ENCODE peak calls at places on chromosome 12, in four cellular contexts. Q is WTC11, U is K562, R is H1. X is an unnamed sample.

GRCh38 chr12:32264995-32265394 is 134.4 kb upstream of the FGD4 start:
- DNase-seq in Q (no peak), U (no peak), R (no peak), X (no peak)

GRCh38 chr12:119704065-119704747 is 36.3 kb downstream of the PRKAB1 start:
- DNase-seq in U (no peak), R (no peak), Q (no peak), X (no peak)

GRCh38 chr12:20097561-20097960 is 270.8 kb upstream of the PDE3A start:
- DNase-seq in R (no peak), U (no peak), Q (no peak), X (no peak)

GRCh38 chr12:91058821-91059220 is 997 bp upstream of the KERA start:
- DNase-seq in R (no peak), U (no peak), Q (no peak), X (no peak)

GRCh38 chr12:118103231-118103600 is 595 bp downstream of the VSIG10 start:
- DNase-seq in U (no peak), R (no peak), Q (no peak), X (no peak)

GRCh38 chr12:1466481-1467260 is 127.7 kb downstream of the FBXL14 start:
- DNase-seq in U (no peak), R (no peak), Q (no peak), X (no peak)

GRCh38 chr12:6310771-6311610 is 509 bp downstream of the PLEKHG6 start:
- DNase-seq in U (peak), Q (peak), R (no peak), X (no peak)

GRCh38 chr12:99772274-99772673 is 124.7 kb downstream of the GARIN6 start:
- DNase-seq in Q (no peak), U (no peak), R (no peak), X (no peak)

GRCh38 chr12:42468853-42469252 is 120.7 kb downstream of the PRICKLE1 start:
- DNase-seq in Q (no peak), U (no peak), R (no peak), X (no peak)

GRCh38 chr12:111182391-111182790 is 186.5 kb downstream of the PHETA1 start:
- DNase-seq in Q (no peak), R (no peak), U (no peak), X (no peak)

GRCh38 chr12:119153477-119154434 is 25.0 kb upstream of the HSPB8 start:
- DNase-seq in Q (peak), U (peak), R (peak), X (no peak)

DNA sequence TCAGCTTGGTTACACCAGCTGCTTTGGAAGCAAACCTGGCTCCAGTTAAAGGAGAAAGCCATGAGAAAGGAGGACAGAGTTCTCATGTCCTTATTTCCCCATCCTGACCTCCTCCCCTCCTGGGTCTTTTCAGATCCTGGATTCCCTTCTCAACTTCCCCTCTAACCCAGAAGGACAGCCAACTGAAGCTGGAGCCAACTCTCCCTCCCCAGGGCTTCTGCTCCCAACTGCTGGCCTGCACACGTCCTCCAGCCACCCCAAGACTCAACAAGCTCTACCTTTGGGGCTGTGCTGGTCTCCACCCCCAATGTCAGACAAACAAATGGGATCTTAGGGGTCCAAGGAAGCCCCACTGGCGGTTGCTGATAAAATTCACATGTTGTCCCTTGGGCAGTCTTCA is 651.1 kb upstream of the TBX3 start:
- DNase-seq in Q (no peak), U (no peak), R (no peak), X (no peak)
- TF ChIP-seq TEAD4 in Q (no peak), U (no peak), R (no peak), X (no peak)

GRCh38 chr12:64696065-64696741 is 63.0 kb downstream of the GNS start:
- DNase-seq in Q (no peak), R (no peak), U (no peak), X (peak)
- TF ChIP-seq TEAD4 in Q (no peak), R (no peak), U (no peak), X (no peak)

GRCh38 chr12:28998662-28999120 is 150.4 kb upstream of the FAR2 start:
- DNase-seq in U (no peak), R (no peak), Q (no peak), X (peak)
- TF ChIP-seq TEAD4 in U (no peak), R (no peak), Q (no peak), X (no peak)

DNA sequence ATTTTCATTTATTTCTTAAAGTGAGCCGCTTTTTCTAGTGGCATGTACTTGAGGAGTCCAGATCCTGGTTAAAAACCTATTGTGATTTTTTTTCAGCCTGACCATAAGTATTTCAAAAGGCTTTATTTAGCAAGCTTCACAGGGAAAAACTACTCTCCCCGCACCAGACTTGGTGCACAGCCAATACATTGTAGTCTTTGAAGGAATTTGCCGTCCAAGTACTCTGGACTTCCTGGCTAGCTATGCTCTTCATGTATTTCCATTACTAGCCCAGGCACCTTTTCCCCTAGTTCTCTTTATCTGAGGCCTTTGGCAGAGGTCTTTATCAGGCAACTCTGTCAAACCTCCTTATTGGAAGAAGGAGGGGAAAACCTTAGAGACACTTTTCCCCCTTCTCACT is 234.7 kb downstream of the CCDC91 start:
- DNase-seq in R (no peak), U (no peak), Q (no peak), X (no peak)
- TF ChIP-seq TEAD4 in R (no peak), U (no peak), Q (no peak), X (no peak)

DNA sequence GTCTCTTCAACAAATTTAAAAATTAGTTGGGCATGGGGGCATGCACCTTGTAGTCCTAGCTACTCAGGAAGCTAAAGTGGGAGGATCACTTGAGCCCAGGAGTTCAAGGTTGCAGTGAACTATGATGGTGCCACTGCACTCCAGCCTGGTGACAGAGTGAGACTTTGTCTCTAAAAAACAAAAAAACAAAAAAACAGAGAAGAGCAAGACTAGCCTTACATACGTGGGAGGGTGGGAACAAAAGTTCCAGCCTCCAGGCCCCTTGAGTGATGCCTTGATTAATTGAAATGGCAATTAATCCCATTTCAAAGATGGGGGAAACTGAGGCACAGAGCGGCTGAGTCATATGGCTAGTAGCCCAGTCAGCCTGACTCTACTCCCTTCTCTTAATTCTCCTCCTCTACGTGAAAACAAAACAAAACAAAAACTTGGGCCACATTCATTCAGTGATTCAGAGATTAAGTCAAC is 3.3 kb upstream of the FAM222A start:
- DNase-seq in R (no peak), Q (no peak), U (no peak), X (no peak)
- TF ChIP-seq TEAD4 in R (no peak), Q (no peak), U (no peak), X (no peak)

DNA sequence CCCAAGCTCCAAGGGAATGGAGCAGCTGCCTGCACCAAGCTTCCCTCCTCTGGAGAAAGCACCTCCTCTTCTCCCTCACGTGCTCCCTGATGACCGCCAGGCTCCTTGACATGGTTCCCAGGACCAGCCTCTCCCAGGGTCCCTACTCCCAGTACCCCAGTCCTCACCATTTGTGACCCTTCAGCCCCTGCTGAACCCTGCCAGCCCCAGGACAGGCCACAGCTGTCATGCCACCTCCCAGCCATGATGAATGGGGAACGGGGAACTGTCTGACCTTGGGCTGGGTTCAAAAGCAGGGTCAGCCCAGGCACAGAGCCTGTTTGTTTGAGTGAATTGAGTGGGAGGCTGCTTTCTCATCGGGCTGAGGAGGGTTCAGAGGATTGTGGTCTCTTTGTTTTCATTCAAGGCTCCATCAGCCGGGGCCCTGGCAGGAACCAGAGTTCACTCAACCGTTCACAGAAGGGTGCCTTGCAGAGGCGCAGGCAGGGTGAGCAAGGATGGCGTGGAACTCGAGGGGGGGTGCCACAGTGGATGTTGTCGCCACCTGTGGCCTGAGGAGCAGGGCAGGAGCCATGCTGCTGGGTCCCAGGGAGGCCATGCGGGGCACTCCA is 344.5 kb upstream of the SFSWAP start:
- DNase-seq in U (no peak), Q (no peak), R (no peak), X (no peak)
- TF ChIP-seq TEAD4 in U (no peak), Q (no peak), R (no peak), X (no peak)

DNA sequence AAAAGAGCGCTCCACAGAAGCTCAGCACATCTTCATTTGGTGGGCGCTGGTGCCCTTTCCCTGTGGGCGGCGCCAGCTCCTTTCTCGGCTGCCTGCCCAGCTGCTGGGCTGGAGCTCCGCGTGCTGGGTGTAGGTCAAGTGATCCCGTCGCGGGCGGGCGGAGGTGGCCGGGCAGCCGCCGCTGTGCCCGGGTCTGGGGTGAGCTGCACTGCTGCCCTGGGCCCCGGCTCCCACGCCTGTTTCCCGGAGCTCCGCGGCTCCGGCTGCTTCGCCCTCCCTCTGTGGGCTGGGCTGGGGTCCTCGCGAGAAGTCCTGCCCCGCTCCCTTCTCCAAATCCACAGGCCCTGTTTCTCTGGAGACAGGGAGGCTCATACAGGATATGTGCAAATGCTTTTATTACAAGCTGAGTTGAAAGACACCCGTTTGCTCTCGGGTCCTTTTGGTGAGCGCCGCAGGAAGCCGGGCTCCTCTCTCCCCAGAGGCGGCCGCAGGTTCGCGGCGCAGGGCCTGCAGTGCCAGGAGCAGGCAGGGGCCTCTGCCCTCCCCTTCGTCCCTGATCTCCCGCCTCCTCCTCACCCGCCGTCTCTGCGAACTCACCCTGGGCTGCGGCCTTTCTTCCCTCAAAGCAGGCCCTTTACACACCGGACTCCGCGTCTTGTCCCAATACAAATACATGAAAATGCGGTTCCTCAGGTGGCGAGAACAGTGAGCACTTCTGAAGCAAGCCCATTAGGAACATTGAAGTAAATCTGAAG is 67.8 kb upstream of the CAPRIN2 start:
- DNase-seq in R (no peak), U (no peak), Q (peak), X (peak)
- TF ChIP-seq TEAD4 in R (no peak), U (no peak), Q (no peak), X (no peak)

DNA sequence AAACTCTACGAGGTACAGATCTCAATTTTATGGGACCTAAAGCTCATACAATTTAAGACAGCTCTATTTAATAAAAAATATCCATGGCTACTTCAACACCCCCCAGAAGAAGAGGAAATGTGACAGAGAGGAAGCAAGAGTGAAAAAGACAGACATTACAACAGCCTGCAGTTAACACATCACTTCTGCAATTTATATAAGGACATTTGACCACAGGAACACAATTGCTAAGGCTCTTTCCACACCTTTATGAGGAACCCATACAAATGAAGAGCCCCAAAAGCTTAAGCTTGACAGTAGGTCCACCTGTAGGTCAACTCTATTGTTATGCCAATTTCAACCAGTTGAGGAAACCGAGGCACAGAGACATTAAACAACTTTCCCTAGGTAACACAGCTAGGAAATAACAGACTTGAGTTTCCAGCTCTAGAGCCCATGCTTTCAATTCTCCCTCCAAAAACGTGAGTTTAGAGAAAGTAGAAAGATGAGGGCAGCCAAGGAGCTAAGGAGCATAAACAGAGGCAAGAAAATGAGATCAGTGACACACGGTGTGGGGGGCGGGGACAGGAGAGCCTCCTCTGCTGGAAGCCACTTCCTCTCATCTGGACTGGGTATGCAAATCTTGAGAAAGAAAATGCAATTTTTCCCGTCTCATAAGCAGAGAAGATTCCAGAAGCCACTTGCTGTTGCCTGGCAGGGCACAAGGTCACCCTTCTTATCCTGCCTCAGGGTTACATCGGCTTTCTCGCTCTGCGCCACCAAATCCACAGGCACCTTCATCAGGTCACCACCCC is 5.8 kb downstream of the OR10P1 start:
- DNase-seq in Q (no peak), R (no peak), U (no peak), X (no peak)
- TF ChIP-seq TEAD4 in Q (no peak), R (no peak), U (no peak), X (no peak)

DNA sequence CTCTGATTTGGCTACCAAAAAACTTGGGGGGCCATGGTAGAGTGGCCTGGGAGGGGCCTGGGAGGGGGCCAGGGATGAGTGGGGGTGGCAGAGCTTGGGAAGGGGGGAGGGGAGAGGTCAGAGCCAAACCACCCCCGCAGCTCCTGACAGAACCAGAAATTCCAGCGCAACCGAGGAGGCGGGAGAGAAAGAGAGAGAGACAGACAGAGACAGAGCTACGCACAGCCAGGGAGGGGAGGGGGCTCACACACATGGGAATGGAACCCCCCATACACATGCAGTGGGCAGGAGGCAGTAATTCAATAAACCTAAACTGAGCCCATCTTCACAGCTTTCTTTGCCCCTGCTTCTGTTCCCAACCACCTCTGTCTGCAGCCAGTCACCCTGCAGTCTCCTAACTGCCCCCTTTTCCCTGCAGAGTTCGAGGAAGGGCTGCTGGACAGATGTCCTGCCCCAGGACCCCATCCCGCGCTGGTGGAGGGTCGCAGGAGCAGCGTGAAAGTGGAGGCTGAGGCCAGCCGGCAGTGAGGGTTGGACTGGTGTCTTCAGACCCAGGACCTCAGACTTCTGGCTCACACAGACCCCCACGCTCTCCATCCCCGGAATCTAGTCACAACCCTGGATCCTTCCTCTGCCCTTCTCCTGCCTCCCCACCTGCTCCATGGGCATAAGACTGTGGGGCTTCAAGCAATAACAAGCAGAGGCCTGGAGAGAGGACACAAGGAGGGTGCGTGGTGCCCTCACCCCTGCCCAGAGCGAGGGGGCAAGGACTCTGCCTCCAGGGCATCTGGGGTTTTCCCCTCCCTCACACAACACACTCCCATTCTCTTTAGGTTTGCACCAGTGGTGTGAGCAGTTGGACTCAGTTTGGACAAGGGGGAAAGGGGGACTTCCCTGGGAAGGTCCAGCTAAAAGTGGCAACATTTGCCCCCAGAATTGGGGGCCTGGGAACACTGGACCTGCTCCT is 5.6 kb downstream of the NAB2 start:
- DNase-seq in U (no peak), Q (no peak), R (no peak), X (peak)
- TF ChIP-seq TEAD4 in U (no peak), Q (no peak), R (peak), X (no peak)